ENCODE peak calls at places on chromosome 14, in ten cellular contexts. F, P, R, D, U, W, S, H, E and V are unnamed samples.

GRCh38 chr14:76346391-76347160 is 29.4 kb upstream of the ESRRB start:
- DNase-seq in F (no peak), P (peak), R (peak), D (no peak), U (no peak), W (no peak), S (no peak), H (no peak), E (no peak), V (peak)

GRCh38 chr14:92135269-92135668 is 13.5 kb downstream of the CPSF2 start:
- DNase-seq in F (peak), P (no peak), R (peak), D (no peak), U (no peak), W (no peak), S (no peak), H (peak), E (no peak), V (no peak)

GRCh38 chr14:32826404-32827082 is 112.1 kb upstream of the NPAS3 start:
- DNase-seq in F (no peak), P (no peak), R (peak), D (no peak), U (no peak), W (peak), S (peak), H (no peak), E (no peak), V (no peak)

GRCh38 chr14:23294734-23295561 is 7.7 kb downstream of the PPP1R3E start:
- DNase-seq in F (no peak), P (peak), R (peak), D (peak), U (peak), W (no peak), S (peak), H (peak), E (peak), V (no peak)

GRCh38 chr14:67630938-67631337 is 11.2 kb downstream of the ARG2 start:
- DNase-seq in F (no peak), P (no peak), R (no peak), D (no peak), U (no peak), W (no peak), S (no peak), H (no peak), E (no peak), V (no peak)

GRCh38 chr14:55583942-55584468 is 4.0 kb downstream of the KTN1 start:
- DNase-seq in F (no peak), P (no peak), R (peak), D (no peak), U (no peak), W (no peak), S (no peak), H (no peak), E (no peak), V (no peak)

GRCh38 chr14:68468437-68469207 is 324.2 kb downstream of the ZFP36L1 start:
- DNase-seq in F (peak), P (peak), R (peak), D (no peak), U (no peak), W (no peak), S (no peak), H (peak), E (no peak), V (no peak)

GRCh38 chr14:100541621-100542560 is 45.3 kb downstream of the BEGAIN start:
- DNase-seq in F (no peak), P (no peak), R (no peak), D (no peak), U (peak), W (no peak), S (peak), H (no peak), E (no peak), V (no peak)

GRCh38 chr14:63045234-63045611 is at the start of gene KCNH5:
- DNase-seq in F (no peak), P (peak), R (peak), D (no peak), U (peak), W (peak), S (peak), H (peak), E (peak), V (no peak)